ENCODE peak calls at places on chromosomes 12 and 14, in six cellular contexts. One of them, this sample, is unnamed.

GRCh38 chr12:132152921-132153321 is 8.7 kb downstream of the NOC4L start:
- DNase-seq in H9: no peak
- DNase-seq in mesendoderm: no peak
- DNase-seq in IMR-90: no peak
- DNase-seq in mesenchymal stem cell: no peak
- DNase-seq in H1: no peak
- DNase-seq in this sample: no peak

GRCh38 chr12:92505373-92506340 is 197.1 kb upstream of the PLEKHG7 start:
- DNase-seq in H9: no peak
- DNase-seq in mesendoderm: peak; percentile 19
- DNase-seq in IMR-90: peak; percentile 50
- DNase-seq in mesenchymal stem cell: peak; percentile 57
- DNase-seq in H1: no peak
- DNase-seq in this sample: peak; percentile 43

GRCh38 chr12:25929096-25929637 is 29.3 kb upstream of the RASSF8 start:
- DNase-seq in H9: no peak
- DNase-seq in mesendoderm: no peak
- DNase-seq in IMR-90: no peak
- DNase-seq in mesenchymal stem cell: no peak
- DNase-seq in H1: no peak
- DNase-seq in this sample: no peak

GRCh38 chr14:80364274-80364673 is 153.0 kb upstream of the DIO2 start:
- DNase-seq in H9: no peak
- DNase-seq in mesendoderm: peak; percentile 63
- DNase-seq in IMR-90: peak; percentile 21
- DNase-seq in mesenchymal stem cell: peak; percentile 23
- DNase-seq in H1: no peak
- DNase-seq in this sample: no peak

GRCh38 chr14:22059201-22059600 is 385.6 kb upstream of the OR4E1 start:
- DNase-seq in H9: no peak
- DNase-seq in mesendoderm: no peak
- DNase-seq in IMR-90: no peak
- DNase-seq in mesenchymal stem cell: no peak
- DNase-seq in H1: no peak
- DNase-seq in this sample: no peak

GRCh38 chr12:127487031-127487430 is 779.9 kb upstream of the TMEM132C start:
- DNase-seq in H9: no peak
- DNase-seq in mesendoderm: no peak
- DNase-seq in IMR-90: no peak
- DNase-seq in mesenchymal stem cell: no peak
- DNase-seq in H1: no peak
- DNase-seq in this sample: no peak

GRCh38 chr12:131117438-131118245 is 163.9 kb downstream of the ADGRD1 start:
- DNase-seq in H9: peak; percentile 20
- DNase-seq in mesendoderm: no peak
- DNase-seq in IMR-90: no peak
- DNase-seq in mesenchymal stem cell: no peak
- DNase-seq in H1: no peak
- DNase-seq in this sample: no peak

GRCh38 chr12:102061096-102061555 is 665 bp downstream of the WASHC3 start:
- DNase-seq in H9: no peak
- DNase-seq in mesendoderm: no peak
- DNase-seq in IMR-90: peak; percentile 1
- DNase-seq in mesenchymal stem cell: peak; percentile 23
- DNase-seq in H1: no peak
- DNase-seq in this sample: no peak

GRCh38 chr12:59404109-59404650 is 191.6 kb upstream of the SLC16A7 start:
- DNase-seq in H9: no peak
- DNase-seq in mesendoderm: no peak
- DNase-seq in IMR-90: no peak
- DNase-seq in mesenchymal stem cell: no peak
- DNase-seq in H1: no peak
- DNase-seq in this sample: no peak

GRCh38 chr12:32501835-32502333 is 102.5 kb downstream of the FGD4 start:
- DNase-seq in H9: peak; percentile 94
- DNase-seq in mesendoderm: peak; percentile 99
- DNase-seq in IMR-90: peak; percentile 81
- DNase-seq in mesenchymal stem cell: peak; percentile 83
- DNase-seq in H1: peak; percentile 76
- DNase-seq in this sample: peak; percentile 94

GRCh38 chr12:26271889-26272492 is 76.6 kb downstream of the SSPN start:
- DNase-seq in H9: no peak
- DNase-seq in mesendoderm: no peak
- DNase-seq in IMR-90: peak; percentile 96
- DNase-seq in mesenchymal stem cell: peak; percentile 90
- DNase-seq in H1: no peak
- DNase-seq in this sample: no peak

GRCh38 chr14:35403085-35403396 is 1.5 kb downstream of the NFKBIA start:
- DNase-seq in H9: no peak
- DNase-seq in mesendoderm: no peak
- DNase-seq in IMR-90: peak; percentile 58
- DNase-seq in mesenchymal stem cell: no peak
- DNase-seq in H1: no peak
- DNase-seq in this sample: no peak

GRCh38 chr14:21408152-21408551 is 24.3 kb upstream of the SUPT16H start:
- DNase-seq in H9: no peak
- DNase-seq in mesendoderm: no peak
- DNase-seq in IMR-90: peak; percentile 65
- DNase-seq in mesenchymal stem cell: peak; percentile 48
- DNase-seq in H1: no peak
- DNase-seq in this sample: no peak

GRCh38 chr12:52506858-52507715 is 13.1 kb downstream of the KRT5 start:
- DNase-seq in H9: peak; percentile 61
- DNase-seq in mesendoderm: peak; percentile 95
- DNase-seq in IMR-90: peak; percentile 65
- DNase-seq in mesenchymal stem cell: peak; percentile 53
- DNase-seq in H1: no peak
- DNase-seq in this sample: peak; percentile 15

GRCh38 chr14:77782202-77782601 is 17.7 kb upstream of the ADCK1 start:
- DNase-seq in H9: no peak
- DNase-seq in mesendoderm: no peak
- DNase-seq in IMR-90: peak; percentile 39
- DNase-seq in mesenchymal stem cell: peak; percentile 31
- DNase-seq in H1: no peak
- DNase-seq in this sample: no peak

GRCh38 chr12:10624631-10625030 is 11.2 kb upstream of the MAGOHB start:
- DNase-seq in H9: no peak
- DNase-seq in mesendoderm: no peak
- DNase-seq in IMR-90: no peak
- DNase-seq in mesenchymal stem cell: no peak
- DNase-seq in H1: no peak
- DNase-seq in this sample: no peak

GRCh38 chr12:123085730-123086487 is 65.0 kb downstream of the PITPNM2 start:
- DNase-seq in H9: no peak
- DNase-seq in mesendoderm: no peak
- DNase-seq in IMR-90: peak; percentile 32
- DNase-seq in mesenchymal stem cell: peak; percentile 46
- DNase-seq in H1: no peak
- DNase-seq in this sample: no peak

GRCh38 chr14:26444745-26445144 is 153.1 kb downstream of the NOVA1 start:
- DNase-seq in H9: no peak
- DNase-seq in mesendoderm: peak; percentile 48
- DNase-seq in IMR-90: peak; percentile 9
- DNase-seq in mesenchymal stem cell: peak; percentile 43
- DNase-seq in H1: no peak
- DNase-seq in this sample: peak; percentile 55

GRCh38 chr14:104388011-104388521 is 191.5 kb upstream of the C14orf180 start:
- DNase-seq in H9: peak; percentile 18
- DNase-seq in mesendoderm: no peak
- DNase-seq in IMR-90: no peak
- DNase-seq in mesenchymal stem cell: no peak
- DNase-seq in H1: no peak
- DNase-seq in this sample: no peak

GRCh38 chr12:76266797-76267196 is 81.4 kb downstream of the BBS10 start:
- DNase-seq in H9: no peak
- DNase-seq in mesendoderm: peak; percentile 89
- DNase-seq in IMR-90: peak; percentile 90
- DNase-seq in mesenchymal stem cell: peak; percentile 80
- DNase-seq in H1: no peak
- DNase-seq in this sample: no peak

GRCh38 chr14:24398943-24399801 is at the start of gene NYNRIN:
- DNase-seq in H9: peak; percentile 73
- DNase-seq in mesendoderm: peak; percentile 76
- DNase-seq in IMR-90: peak; percentile 12
- DNase-seq in mesenchymal stem cell: peak; percentile 50
- DNase-seq in H1: peak; percentile 81
- DNase-seq in this sample: peak; percentile 62

GRCh38 chr14:92677087-92677668 is 71.2 kb downstream of the LGMN start:
- DNase-seq in H9: no peak
- DNase-seq in mesendoderm: no peak
- DNase-seq in IMR-90: no peak
- DNase-seq in mesenchymal stem cell: no peak
- DNase-seq in H1: no peak
- DNase-seq in this sample: no peak

GRCh38 chr12:130938186-130938585 is 15.5 kb upstream of the ADGRD1 start:
- DNase-seq in H9: no peak
- DNase-seq in mesendoderm: no peak
- DNase-seq in IMR-90: no peak
- DNase-seq in mesenchymal stem cell: no peak
- DNase-seq in H1: no peak
- DNase-seq in this sample: no peak

GRCh38 chr12:49784756-49785409 is 43.3 kb downstream of the NCKAP5L start:
- DNase-seq in H9: no peak
- DNase-seq in mesendoderm: no peak
- DNase-seq in IMR-90: peak; percentile 67
- DNase-seq in mesenchymal stem cell: peak; percentile 71
- DNase-seq in H1: no peak
- DNase-seq in this sample: no peak

GRCh38 chr14:104544362-104544761 is 35.2 kb upstream of the C14orf180 start:
- DNase-seq in H9: peak; percentile 19
- DNase-seq in mesendoderm: no peak
- DNase-seq in IMR-90: no peak
- DNase-seq in mesenchymal stem cell: no peak
- DNase-seq in H1: peak; percentile 33
- DNase-seq in this sample: no peak

GRCh38 chr14:103628221-103628683 is 759 bp upstream of the KLC1 start:
- DNase-seq in H9: peak; percentile 76
- DNase-seq in mesendoderm: peak; percentile 78
- DNase-seq in IMR-90: peak; percentile 79
- DNase-seq in mesenchymal stem cell: peak; percentile 90
- DNase-seq in H1: peak; percentile 78
- DNase-seq in this sample: peak; percentile 36

GRCh38 chr14:104600805-104601204 is 3.8 kb downstream of the TMEM179 start:
- DNase-seq in H9: no peak
- DNase-seq in mesendoderm: no peak
- DNase-seq in IMR-90: no peak
- DNase-seq in mesenchymal stem cell: no peak
- DNase-seq in H1: no peak
- DNase-seq in this sample: no peak

GRCh38 chr14:67562776-67563150 is 29.7 kb downstream of the PLEKHH1 start:
- DNase-seq in H9: no peak
- DNase-seq in mesendoderm: no peak
- DNase-seq in IMR-90: no peak
- DNase-seq in mesenchymal stem cell: no peak
- DNase-seq in H1: no peak
- DNase-seq in this sample: no peak

GRCh38 chr12:38664661-38665269 is 240.6 kb downstream of the CPNE8 start:
- DNase-seq in H9: no peak
- DNase-seq in mesendoderm: peak; percentile 58
- DNase-seq in IMR-90: no peak
- DNase-seq in mesenchymal stem cell: peak; percentile 33
- DNase-seq in H1: no peak
- DNase-seq in this sample: peak; percentile 17

GRCh38 chr14:90758959-90759358 is 57.3 kb downstream of the TTC7B start:
- DNase-seq in H9: no peak
- DNase-seq in mesendoderm: no peak
- DNase-seq in IMR-90: peak; percentile 4
- DNase-seq in mesenchymal stem cell: peak; percentile 8
- DNase-seq in H1: peak; percentile 43
- DNase-seq in this sample: no peak

GRCh38 chr14:102390486-102390885 is 27.7 kb downstream of the TECPR2 start:
- DNase-seq in H9: no peak
- DNase-seq in mesendoderm: no peak
- DNase-seq in IMR-90: peak; percentile 57
- DNase-seq in mesenchymal stem cell: no peak
- DNase-seq in H1: no peak
- DNase-seq in this sample: no peak

GRCh38 chr12:6773662-6774351 is 1.5 kb downstream of the LAG3 start:
- DNase-seq in H9: no peak
- DNase-seq in mesendoderm: no peak
- DNase-seq in IMR-90: no peak
- DNase-seq in mesenchymal stem cell: no peak
- DNase-seq in H1: no peak
- DNase-seq in this sample: no peak

GRCh38 chr12:3436496-3437060 is 54.4 kb upstream of the PRMT8 start:
- DNase-seq in H9: peak; percentile 31
- DNase-seq in mesendoderm: no peak
- DNase-seq in IMR-90: no peak
- DNase-seq in mesenchymal stem cell: no peak
- DNase-seq in H1: no peak
- DNase-seq in this sample: no peak

DNA sequence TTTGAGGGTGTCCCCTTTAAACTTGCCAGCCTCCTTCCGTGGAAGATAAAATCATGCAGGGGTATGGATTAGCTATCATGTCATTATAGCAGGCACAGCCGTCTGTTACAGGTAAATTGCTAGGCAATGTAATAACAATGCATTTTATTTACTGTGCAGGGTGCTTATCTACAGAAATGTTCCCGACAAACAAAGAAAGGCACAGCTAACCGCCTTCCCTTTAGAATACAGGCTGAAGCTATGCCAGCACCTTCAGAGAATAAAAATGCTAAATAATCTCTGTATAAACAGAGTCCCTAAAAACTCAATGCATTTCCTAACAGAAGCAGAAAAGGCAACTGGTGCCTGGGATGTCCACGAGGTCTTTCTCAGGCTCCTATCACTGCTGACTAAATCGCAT is 239.2 kb downstream of the SPTSSA start:
- DNase-seq in H9: no peak
- DNase-seq in mesendoderm: no peak
- DNase-seq in IMR-90: no peak
- DNase-seq in mesenchymal stem cell: no peak
- DNase-seq in H1: no peak
- DNase-seq in this sample: no peak
- H2BK120ac ChIP-seq in H9: no peak overlapping the region
- H2BK120ac ChIP-seq in mesendoderm: no peak overlapping the region
- H2BK120ac ChIP-seq in IMR-90: no peak overlapping the region
- H2BK120ac ChIP-seq in mesenchymal stem cell: no peak overlapping the region
- H2BK120ac ChIP-seq in H1: no peak overlapping the region
- H2BK120ac ChIP-seq in this sample: no peak overlapping the region

GRCh38 chr12:106358410-106359241 is 1.1 kb downstream of the POLR3B start:
- DNase-seq in H9: no peak
- DNase-seq in mesendoderm: peak; percentile 73
- DNase-seq in IMR-90: peak; percentile 82
- DNase-seq in mesenchymal stem cell: peak; percentile 90
- DNase-seq in H1: no peak
- DNase-seq in this sample: no peak
- H2BK120ac ChIP-seq in H9: no peak overlapping the region
- H2BK120ac ChIP-seq in mesendoderm: no peak overlapping the region
- H2BK120ac ChIP-seq in IMR-90: peak overlapping the region; percentile 28
- H2BK120ac ChIP-seq in mesenchymal stem cell: no peak overlapping the region
- H2BK120ac ChIP-seq in H1: no peak overlapping the region
- H2BK120ac ChIP-seq in this sample: no peak overlapping the region

GRCh38 chr12:88951177-88951576 is 370.9 kb upstream of the KITLG start:
- DNase-seq in H9: no peak
- DNase-seq in mesendoderm: no peak
- DNase-seq in IMR-90: no peak
- DNase-seq in mesenchymal stem cell: no peak
- DNase-seq in H1: no peak
- DNase-seq in this sample: no peak
- H2BK120ac ChIP-seq in H9: no peak overlapping the region
- H2BK120ac ChIP-seq in mesendoderm: no peak overlapping the region
- H2BK120ac ChIP-seq in IMR-90: no peak overlapping the region
- H2BK120ac ChIP-seq in mesenchymal stem cell: no peak overlapping the region
- H2BK120ac ChIP-seq in H1: no peak overlapping the region
- H2BK120ac ChIP-seq in this sample: no peak overlapping the region

GRCh38 chr12:14957769-14958168 is 3.6 kb downstream of the ARHGDIB start:
- DNase-seq in H9: no peak
- DNase-seq in mesendoderm: no peak
- DNase-seq in IMR-90: no peak
- DNase-seq in mesenchymal stem cell: no peak
- DNase-seq in H1: no peak
- DNase-seq in this sample: no peak
- H2BK120ac ChIP-seq in H9: no peak overlapping the region
- H2BK120ac ChIP-seq in mesendoderm: no peak overlapping the region
- H2BK120ac ChIP-seq in IMR-90: no peak overlapping the region
- H2BK120ac ChIP-seq in mesenchymal stem cell: no peak overlapping the region
- H2BK120ac ChIP-seq in H1: no peak overlapping the region
- H2BK120ac ChIP-seq in this sample: no peak overlapping the region

This sample was measured in neuronal stem cell.